ENCODE peak calls at places on chromosomes 4 and X, in seven cellular contexts. C is HCT116, S is GM12878, I is SK-N-SH, P is K562, U is HepG2, T is H1. G is an unnamed sample.

GRCh38 chr4:23814606-23815005 is 75.2 kb downstream of the PPARGC1A start:
- DNase-seq in S (no peak), C (no peak), T (no peak), U (no peak), P (no peak), I (no peak), G (no peak)

GRCh38 chrX:115650916-115651315 is 89.9 kb downstream of the PLS3 start:
- DNase-seq in T (no peak), U (peak; percentile 33), S (peak; percentile 17), P (peak; percentile 8), C (peak; percentile 23), I (peak; percentile 52), G (peak; percentile 53)

GRCh38 chr4:175443547-175443946 is 368.5 kb downstream of the GPM6A start:
- DNase-seq in P (no peak), U (no peak), C (no peak), I (no peak), T (no peak), S (no peak), G (no peak)

GRCh38 chrX:2682582-2683177 is 8.4 kb upstream of the CD99 start:
- DNase-seq in T (no peak), U (no peak), I (no peak), S (no peak), C (no peak), P (no peak), G (no peak)

GRCh38 chrX:132216283-132216682 is 3.0 kb downstream of the RAP2C start:
- DNase-seq in S (no peak), I (no peak), P (no peak), C (no peak), T (no peak), U (no peak), G (peak; percentile 24)

GRCh38 chrX:16528620-16529019 is 121.3 kb upstream of the S100G start:
- DNase-seq in T (no peak), I (no peak), U (no peak), P (no peak), S (no peak), C (no peak), G (no peak)

GRCh38 chr4:38290360-38290759 is 330.2 kb downstream of the PTTG2 start:
- DNase-seq in P (no peak), U (no peak), C (no peak), S (no peak), T (no peak), I (no peak), G (no peak)

GRCh38 chrX:46571423-46572294 is 1.9 kb upstream of the CHST7 start:
- DNase-seq in C (no peak), U (peak; percentile 25), S (no peak), I (no peak), P (no peak), T (no peak), G (no peak)

GRCh38 chr4:151862766-151863165 is 102.0 kb upstream of the GATB start:
- DNase-seq in S (no peak), C (no peak), U (no peak), P (no peak), I (no peak), T (no peak), G (no peak)

GRCh38 chrX:19899234-19899788 is 11.9 kb upstream of the SH3KBP1 start:
- DNase-seq in T (no peak), P (no peak), C (no peak), U (no peak), I (no peak), S (no peak), G (no peak)

GRCh38 chrX:87873988-87874500 is 356.4 kb downstream of the KLHL4 start:
- DNase-seq in T (no peak), C (no peak), S (no peak), I (no peak), U (no peak), P (no peak), G (no peak)

GRCh38 chrX:9466711-9467110 is 1.9 kb downstream of the TBL1X start:
- DNase-seq in P (no peak), U (no peak), T (no peak), I (no peak), C (no peak), S (no peak), G (no peak)

GRCh38 chrX:10797493-10797892 is 177.1 kb upstream of the MID1 start:
- DNase-seq in S (no peak), T (no peak), I (no peak), C (no peak), U (no peak), P (no peak), G (no peak)

GRCh38 chrX:130170752-130171445 is 863 bp upstream of the RAB33A start:
- DNase-seq in T (no peak), P (no peak), U (no peak), S (peak; percentile 39), I (peak; percentile 83), C (no peak), G (no peak)

DNA sequence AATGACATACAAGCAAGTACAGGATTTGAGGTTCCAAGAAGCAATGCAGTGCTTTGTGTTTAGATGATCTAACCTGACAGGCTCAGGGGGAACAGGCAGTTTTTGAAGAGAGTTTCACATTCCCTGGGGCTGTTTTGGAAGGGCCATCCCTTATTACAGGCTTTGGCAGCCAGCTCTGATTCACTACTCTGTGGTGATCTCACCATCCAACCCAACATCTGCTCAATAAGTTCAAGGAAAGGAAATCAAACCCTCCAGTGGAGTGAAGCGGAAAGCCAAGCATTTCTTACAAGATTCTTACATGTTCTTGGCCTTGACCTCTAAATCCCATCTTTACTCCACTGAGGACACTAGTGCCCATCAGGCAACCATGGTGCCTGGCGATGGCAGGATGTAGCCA is 7.5 kb downstream of the IDS start:
- DNase-seq in C (no peak), P (no peak), T (no peak), U (no peak), S (no peak), I (no peak), G (no peak)
- TF ChIP-seq JUND in C (no peak), P (no peak), T (no peak), U (no peak), S (no peak), I (no peak), G (no peak)

GRCh38 chrX:72240976-72241375 is 2.1 kb upstream of the ERCC6L start:
- DNase-seq in U (peak; percentile 9), T (no peak), S (no peak), I (no peak), P (no peak), C (no peak), G (no peak)

GRCh38 chrX:72247206-72247944 is 8.5 kb upstream of the ERCC6L start:
- DNase-seq in C (no peak), T (no peak), P (no peak), U (peak; percentile 47), S (no peak), I (no peak), G (no peak)

GRCh38 chrX:72243472-72243871 is 4.6 kb upstream of the ERCC6L start:
- DNase-seq in I (no peak), P (no peak), C (no peak), T (no peak), U (no peak), S (no peak), G (no peak)

DNA sequence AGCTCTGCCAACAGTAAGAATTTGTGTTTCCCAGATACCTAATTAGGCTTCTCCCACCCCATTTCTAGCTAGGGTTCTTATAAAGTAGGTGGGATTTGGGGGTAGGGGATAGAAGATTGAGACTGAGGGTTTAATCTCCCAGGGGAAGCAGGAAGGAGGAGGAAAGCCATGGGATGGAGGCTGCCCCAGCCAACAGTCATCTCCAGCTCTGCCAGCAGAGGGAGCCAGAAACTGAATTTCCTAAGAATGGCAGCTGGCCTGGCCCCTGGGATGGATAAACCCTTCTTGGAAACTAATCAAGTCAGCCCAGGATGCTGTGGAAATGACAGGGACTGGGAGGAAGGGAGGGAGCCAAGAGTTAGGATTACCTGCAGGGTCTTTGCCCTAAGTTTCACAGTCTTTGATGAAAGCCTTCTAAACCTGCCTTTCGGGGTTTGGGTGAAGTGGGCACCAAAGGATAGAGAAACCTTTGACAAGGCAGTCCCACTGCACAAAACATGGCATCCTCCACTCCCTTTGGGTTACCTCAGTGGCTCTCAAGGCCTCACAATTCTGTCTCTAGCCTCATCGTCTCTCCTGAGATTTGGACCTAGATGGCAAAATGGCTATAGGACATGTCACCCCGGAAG is 6.7 kb upstream of the ERCC6L start:
- DNase-seq in U (peak; percentile 37), S (no peak), I (peak; percentile 79), T (no peak), P (peak; percentile 70), C (peak; percentile 13), G (peak; percentile 61)
- TF ChIP-seq JUND in U (no peak), S (no peak), I (no peak), T (no peak), P (peak; percentile 23), C (no peak), G (no peak)

GRCh38 chr4:85780664-85781063 is 305.7 kb downstream of the ARHGAP24 start:
- DNase-seq in U (no peak), S (no peak), C (no peak), T (no peak), I (no peak), P (no peak), G (no peak)
- TF ChIP-seq JUND in U (no peak), S (no peak), C (no peak), T (no peak), I (no peak), P (no peak), G (no peak)

DNA sequence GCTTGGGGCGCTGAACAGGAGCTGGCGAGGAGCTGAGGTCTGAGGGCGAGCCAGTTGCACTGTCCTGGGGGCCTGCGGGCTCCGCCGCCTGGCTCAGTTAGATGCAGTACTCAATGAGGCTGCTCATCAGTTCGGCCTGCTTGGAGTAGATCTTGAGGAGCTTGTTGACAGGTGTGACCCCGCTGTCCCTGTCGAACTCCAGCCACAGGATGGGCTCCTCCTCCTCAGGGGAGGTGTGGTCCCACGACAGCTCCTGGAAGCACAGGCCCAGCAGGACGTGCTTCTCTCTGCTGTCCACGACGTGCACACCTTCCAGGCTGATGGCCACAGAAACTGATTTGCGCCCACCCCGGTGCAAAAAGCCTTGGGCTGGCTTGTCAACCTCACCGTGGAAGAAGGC is 16.5 kb upstream of the LAS1L start:
- DNase-seq in I (no peak), S (no peak), U (no peak), P (no peak), C (no peak), T (no peak), G (no peak)
- TF ChIP-seq JUND in I (no peak), S (no peak), U (no peak), P (no peak), C (no peak), T (no peak), G (no peak)

DNA sequence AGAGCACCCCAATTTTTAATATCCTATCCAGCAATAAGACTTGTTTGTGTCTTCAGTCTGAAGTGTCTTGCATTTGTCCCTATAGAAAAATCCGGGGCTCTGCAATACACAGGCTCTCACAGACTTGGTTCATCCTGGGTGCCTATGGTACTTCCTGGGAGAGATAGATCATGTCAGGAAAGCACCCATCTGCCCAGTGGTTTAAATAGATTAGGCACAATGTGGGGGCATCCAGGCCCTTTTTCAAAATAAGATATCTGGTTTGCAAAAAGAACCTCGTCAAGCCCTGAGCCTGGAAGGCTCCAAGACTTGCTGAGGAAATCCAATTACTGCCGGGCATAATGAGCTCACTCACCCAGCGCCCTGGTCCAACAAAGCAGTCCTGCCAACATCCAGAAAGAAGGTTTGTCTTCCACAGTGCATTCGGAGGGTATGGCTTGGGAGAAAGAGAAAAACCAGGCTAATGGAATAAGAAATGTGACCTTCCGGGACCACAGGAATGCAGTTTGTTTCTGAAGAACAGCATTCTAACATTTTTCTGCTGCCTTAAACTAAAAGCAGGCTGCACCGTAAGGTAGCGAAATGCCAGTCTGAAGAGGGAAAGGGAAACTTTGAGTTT is 11.6 kb downstream of the JAKMIP1 start:
- DNase-seq in P (no peak), T (no peak), C (no peak), U (no peak), I (peak; percentile 67), S (no peak), G (no peak)
- TF ChIP-seq JUND in P (no peak), T (no peak), C (no peak), U (no peak), I (no peak), S (no peak), G (no peak)

GRCh38 chr4:145293658-145294057 is 113.3 kb upstream of the OTUD4 start:
- DNase-seq in S (no peak), U (no peak), P (no peak), C (no peak), T (no peak), I (no peak), G (no peak)
- TF ChIP-seq JUND in S (no peak), U (no peak), P (no peak), C (no peak), T (no peak), I (no peak), G (no peak)